ENCODE peak calls at places on chromosomes 4 and X, in seven cellular contexts. X is GM12892; J is occipital lobe; E is NCI-H1694 treated with DMSO at 0.1 percent for 48 hours; A is neural progenitor cell; M is HT1080; Q is naive thymus-derived CD4-positive, alpha-beta T cell. H is an unnamed sample.
A peak's percentile ranks its signal among the peaks of the same experiment; 100 is the strongest.

GRCh38 chr4:156347412-156348075 is 393.9 kb upstream of the CTSO start:
- DNase-seq in Q (no peak), J (no peak), X (no peak), E (no peak), M (peak; percentile 83), A (no peak), H (no peak)

GRCh38 chrX:107273795-107274194 is 67.4 kb downstream of the DNAAF6 start:
- DNase-seq in X (no peak), M (no peak), E (no peak), J (no peak), A (no peak), Q (no peak), H (no peak)

GRCh38 chr4:76305033-76305687 is 1.4 kb upstream of the STBD1 start:
- DNase-seq in A (no peak), E (no peak), Q (no peak), J (no peak), M (no peak), X (no peak), H (no peak)

GRCh38 chr4:53576676-53577372 is 14.5 kb downstream of the LNX1 start:
- DNase-seq in J (no peak), M (no peak), A (no peak), X (no peak), E (no peak), Q (no peak), H (no peak)

GRCh38 chr4:155722816-155723499 is 35.9 kb upstream of the GUCY1B1 start:
- DNase-seq in M (peak; percentile 66), Q (no peak), E (no peak), J (no peak), X (no peak), A (no peak), H (no peak)

GRCh38 chr4:83771113-83771705 is 235.3 kb downstream of the GPAT3 start:
- DNase-seq in A (peak; percentile 50), Q (no peak), E (peak; percentile 30), M (peak; percentile 64), X (no peak), J (no peak), H (peak; percentile 3)

GRCh38 chr4:173519130-173520101 is 10.6 kb downstream of the HAND2 start:
- DNase-seq in M (no peak), A (peak; percentile 50), Q (no peak), X (no peak), J (no peak), E (no peak), H (no peak)

GRCh38 chrX:130030826-130031225 is 48.4 kb downstream of the BCORL1 start:
- DNase-seq in M (no peak), A (peak; percentile 2), Q (no peak), J (no peak), X (no peak), E (no peak), H (peak; percentile 7)

GRCh38 chr4:25951390-25951952 is 37.5 kb downstream of the SMIM20 start:
- DNase-seq in M (no peak), A (no peak), X (no peak), Q (no peak), J (no peak), E (no peak), H (no peak)

GRCh38 chr4:6154875-6155274 is 45.5 kb downstream of the JAKMIP1 start:
- DNase-seq in J (no peak), A (peak; percentile 23), E (no peak), X (no peak), Q (no peak), M (no peak), H (no peak)

GRCh38 chr4:141133146-141134006 is at the start of gene RNF150:
- DNase-seq in M (peak; percentile 77), E (peak; percentile 92), Q (peak; percentile 39), A (peak; percentile 89), X (peak; percentile 35), J (peak; percentile 71), H (peak; percentile 86)

GRCh38 chrX:125203737-125204578 is 115.7 kb upstream of the TEX13C start:
- DNase-seq in M (peak; percentile 76), X (no peak), Q (peak; percentile 19), J (peak; percentile 31), E (peak; percentile 74), A (peak; percentile 70), H (peak; percentile 53)

GRCh38 chrX:144791298-144791697 is 456.0 kb upstream of the SPANXN1 start:
- DNase-seq in E (no peak), J (no peak), X (no peak), M (peak; percentile 5), Q (no peak), A (peak; percentile 45), H (no peak)

GRCh38 chr4:99323761-99324160 is 2.6 kb upstream of the ADH1B start:
- DNase-seq in M (no peak), A (no peak), J (no peak), E (no peak), Q (no peak), X (no peak), H (no peak)

GRCh38 chr4:121873604-121874003 is 3.3 kb upstream of the BBS7 start:
- DNase-seq in Q (no peak), E (no peak), X (no peak), M (no peak), J (no peak), A (no peak), H (no peak)

GRCh38 chr4:116143221-116143620 is 942.2 kb downstream of the TRAM1L1 start:
- DNase-seq in A (no peak), J (no peak), M (no peak), X (no peak), Q (no peak), E (no peak), H (no peak)

GRCh38 chrX:45788941-45789348 is 588.3 kb upstream of the DIPK2B start:
- DNase-seq in X (no peak), Q (no peak), A (no peak), J (no peak), M (peak; percentile 75), E (no peak), H (no peak)

GRCh38 chrX:137567474-137568232 is 1.7 kb downstream of the ZIC3 start:
- DNase-seq in Q (no peak), J (no peak), M (no peak), E (no peak), X (no peak), A (peak; percentile 49), H (no peak)

GRCh38 chrX:1450381-1451161 is 2.1 kb downstream of the ASMTL start:
- DNase-seq in J (no peak), Q (peak; percentile 21), A (no peak), M (no peak), X (no peak), E (no peak), H (no peak)

GRCh38 chrX:28639502-28639901 is 52.3 kb downstream of the IL1RAPL1 start:
- DNase-seq in Q (no peak), M (peak; percentile 50), X (no peak), J (no peak), E (no peak), A (no peak), H (no peak)

GRCh38 chr4:173937871-173938270 is 345.6 kb downstream of the FBXO8 start:
- DNase-seq in E (no peak), J (no peak), A (no peak), Q (no peak), X (no peak), M (no peak), H (no peak)

GRCh38 chr4:169933531-169933930 is 92.7 kb downstream of the MFAP3L start:
- DNase-seq in Q (no peak), J (no peak), X (no peak), M (no peak), E (no peak), A (no peak), H (no peak)

GRCh38 chr4:53441564-53441963 is 64.1 kb downstream of the FIP1L1 start:
- DNase-seq in Q (no peak), E (no peak), A (no peak), J (no peak), X (no peak), M (no peak), H (no peak)

GRCh38 chrX:117871796-117872195 is 244.8 kb downstream of the KLHL13 start:
- DNase-seq in Q (no peak), M (no peak), J (no peak), E (no peak), X (no peak), A (no peak), H (no peak)

GRCh38 chr4:169202878-169203277 is 67.9 kb downstream of the SH3RF1 start:
- DNase-seq in Q (no peak), J (no peak), E (no peak), M (no peak), A (no peak), X (no peak), H (no peak)

GRCh38 chr4:76023381-76023780 is at the start of gene CXCL10:
- DNase-seq in Q (no peak), A (no peak), X (no peak), J (no peak), M (no peak), E (no peak), H (no peak)

GRCh38 chr4:133997440-133997839 is 204.1 kb downstream of the PABPC4L start:
- DNase-seq in J (no peak), M (no peak), E (no peak), X (no peak), Q (no peak), A (no peak), H (no peak)

GRCh38 chrX:84501798-84502628 is at the start of gene HDX:
- DNase-seq in M (peak; percentile 76), A (peak; percentile 86), J (peak; percentile 68), X (peak; percentile 7), E (peak; percentile 84), Q (peak; percentile 62), H (peak; percentile 86)

GRCh38 chr4:8377103-8378075 is 63.1 kb downstream of the ACOX3 start:
- DNase-seq in X (no peak), M (no peak), A (no peak), Q (no peak), E (no peak), J (no peak), H (no peak)

GRCh38 chr4:120765271-120765985 is 157.1 kb downstream of the PRDM5 start:
- DNase-seq in Q (no peak), M (no peak), J (no peak), A (no peak), X (no peak), E (no peak), H (no peak)

GRCh38 chr4:84379881-84380618 is 119.0 kb downstream of the NKX6-1 start:
- DNase-seq in A (peak; percentile 19), X (no peak), M (peak; percentile 93), E (no peak), J (no peak), Q (no peak), H (no peak)

GRCh38 chr4:168859888-168860694 is 150.0 kb downstream of the CBR4 start:
- DNase-seq in A (peak; percentile 33), X (no peak), E (no peak), J (no peak), M (no peak), Q (no peak), H (no peak)

GRCh38 chrX:82748901-82749505 is 759.1 kb upstream of the POU3F4 start:
- DNase-seq in Q (no peak), A (no peak), J (no peak), M (peak; percentile 48), E (no peak), X (no peak), H (no peak)

GRCh38 chr4:87073187-87073569 is 138.4 kb downstream of the AFF1 start:
- DNase-seq in Q (no peak), X (no peak), A (no peak), J (no peak), E (no peak), M (no peak), H (no peak)

GRCh38 chrX:9539611-9540387 is 74.9 kb downstream of the TBL1X start:
- DNase-seq in J (no peak), Q (no peak), A (no peak), X (no peak), M (no peak), E (no peak), H (no peak)

GRCh38 chr4:78625073-78625472 is 73.5 kb downstream of the ANXA3 start:
- DNase-seq in Q (no peak), E (no peak), X (no peak), A (no peak), M (no peak), J (no peak), H (no peak)

GRCh38 chr4:98995183-98996055 is at the start of gene METAP1:
- DNase-seq in E (peak; percentile 83), M (peak; percentile 96), J (peak; percentile 97), Q (peak; percentile 94), A (peak; percentile 98), X (peak; percentile 80), H (peak; percentile 94)

GRCh38 chrX:10156199-10157031 is at the start of gene CLCN4:
- DNase-seq in M (no peak), J (peak; percentile 48), X (no peak), Q (no peak), A (peak; percentile 74), E (no peak), H (peak; percentile 82)